ENCODE peak calls at places on chromosomes 13 and 19, in nine cellular contexts. One of them, this sample, is unnamed. For H3K4me1, the result is how much of the 10 kb centered on the place peaks cover.

GRCh38 chr13:35388979-35389378 is 87.5 kb downstream of the MAB21L1 start:
- DNase-seq in A549: no peak
- DNase-seq in pancreas: no peak
- DNase-seq in aorta: no peak
- DNase-seq in CD8-positive, alpha-beta memory T cell: no peak
- DNase-seq in heart right ventricle: no peak
- DNase-seq in naive thymus-derived CD4-positive, alpha-beta T cell: no peak
- DNase-seq in ovary: no peak
- DNase-seq in tibial artery: no peak
- DNase-seq in this sample: no peak

GRCh38 chr13:78137404-78138142 is 218.9 kb upstream of the EDNRB start:
- DNase-seq in CD8-positive, alpha-beta memory T cell: no peak
- DNase-seq in ovary: no peak
- DNase-seq in naive thymus-derived CD4-positive, alpha-beta T cell: no peak
- DNase-seq in A549: peak
- DNase-seq in heart right ventricle: no peak
- DNase-seq in tibial artery: no peak
- DNase-seq in pancreas: no peak
- DNase-seq in aorta: no peak
- DNase-seq in this sample: no peak

GRCh38 chr19:31318790-31319189 is 30.4 kb downstream of the TSHZ3 start:
- DNase-seq in ovary: no peak
- DNase-seq in CD8-positive, alpha-beta memory T cell: no peak
- DNase-seq in A549: no peak
- DNase-seq in naive thymus-derived CD4-positive, alpha-beta T cell: no peak
- DNase-seq in tibial artery: no peak
- DNase-seq in pancreas: no peak
- DNase-seq in aorta: no peak
- DNase-seq in heart right ventricle: no peak
- DNase-seq in this sample: no peak

GRCh38 chr19:46607441-46607841 is 6.3 kb downstream of the CALM3 start:
- DNase-seq in pancreas: no peak
- DNase-seq in A549: no peak
- DNase-seq in CD8-positive, alpha-beta memory T cell: no peak
- DNase-seq in tibial artery: peak
- DNase-seq in aorta: peak
- DNase-seq in heart right ventricle: no peak
- DNase-seq in naive thymus-derived CD4-positive, alpha-beta T cell: no peak
- DNase-seq in ovary: no peak
- DNase-seq in this sample: no peak

GRCh38 chr13:99371956-99372355 is 64.8 kb upstream of the GPR183 start:
- DNase-seq in heart right ventricle: no peak
- DNase-seq in pancreas: no peak
- DNase-seq in A549: no peak
- DNase-seq in naive thymus-derived CD4-positive, alpha-beta T cell: peak
- DNase-seq in ovary: no peak
- DNase-seq in tibial artery: no peak
- DNase-seq in aorta: no peak
- DNase-seq in CD8-positive, alpha-beta memory T cell: peak
- DNase-seq in this sample: peak

GRCh38 chr19:6540918-6541689 is 10.3 kb downstream of the TNFSF9 start:
- DNase-seq in ovary: no peak
- DNase-seq in naive thymus-derived CD4-positive, alpha-beta T cell: no peak
- DNase-seq in heart right ventricle: no peak
- DNase-seq in aorta: no peak
- DNase-seq in tibial artery: no peak
- DNase-seq in A549: no peak
- DNase-seq in pancreas: no peak
- DNase-seq in CD8-positive, alpha-beta memory T cell: no peak
- DNase-seq in this sample: no peak

GRCh38 chr19:17538684-17539287 is 16.7 kb upstream of the COLGALT1 start:
- DNase-seq in naive thymus-derived CD4-positive, alpha-beta T cell: no peak
- DNase-seq in CD8-positive, alpha-beta memory T cell: no peak
- DNase-seq in aorta: no peak
- DNase-seq in A549: no peak
- DNase-seq in ovary: no peak
- DNase-seq in pancreas: no peak
- DNase-seq in tibial artery: no peak
- DNase-seq in heart right ventricle: no peak
- DNase-seq in this sample: no peak

GRCh38 chr13:91544723-91545122 is 146.3 kb downstream of the GPC5 start:
- DNase-seq in CD8-positive, alpha-beta memory T cell: no peak
- DNase-seq in heart right ventricle: no peak
- DNase-seq in A549: no peak
- DNase-seq in tibial artery: no peak
- DNase-seq in aorta: no peak
- DNase-seq in pancreas: no peak
- DNase-seq in ovary: no peak
- DNase-seq in naive thymus-derived CD4-positive, alpha-beta T cell: no peak
- DNase-seq in this sample: no peak

GRCh38 chr19:35756373-35757230 is at the start of gene HSPB6:
- DNase-seq in A549: no peak
- DNase-seq in heart right ventricle: peak
- DNase-seq in tibial artery: peak
- DNase-seq in ovary: peak
- DNase-seq in aorta: peak
- DNase-seq in naive thymus-derived CD4-positive, alpha-beta T cell: no peak
- DNase-seq in CD8-positive, alpha-beta memory T cell: no peak
- DNase-seq in pancreas: no peak
- DNase-seq in this sample: no peak

GRCh38 chr13:37602743-37603381 is 4.3 kb upstream of the POSTN start:
- DNase-seq in CD8-positive, alpha-beta memory T cell: no peak
- DNase-seq in naive thymus-derived CD4-positive, alpha-beta T cell: no peak
- DNase-seq in aorta: no peak
- DNase-seq in tibial artery: no peak
- DNase-seq in ovary: no peak
- DNase-seq in pancreas: no peak
- DNase-seq in A549: no peak
- DNase-seq in heart right ventricle: no peak
- DNase-seq in this sample: no peak

GRCh38 chr13:76225815-76226489 is 589.8 kb downstream of the LMO7 start:
- DNase-seq in aorta: peak
- DNase-seq in pancreas: no peak
- DNase-seq in naive thymus-derived CD4-positive, alpha-beta T cell: no peak
- DNase-seq in tibial artery: no peak
- DNase-seq in CD8-positive, alpha-beta memory T cell: no peak
- DNase-seq in ovary: no peak
- DNase-seq in A549: no peak
- DNase-seq in heart right ventricle: peak
- DNase-seq in this sample: no peak

GRCh38 chr13:40984670-40985366 is 34.3 kb downstream of the ELF1 start:
- DNase-seq in tibial artery: no peak
- DNase-seq in aorta: no peak
- DNase-seq in naive thymus-derived CD4-positive, alpha-beta T cell: no peak
- DNase-seq in ovary: no peak
- DNase-seq in CD8-positive, alpha-beta memory T cell: no peak
- DNase-seq in pancreas: no peak
- DNase-seq in heart right ventricle: no peak
- DNase-seq in A549: no peak
- DNase-seq in this sample: no peak

GRCh38 chr13:51745236-51745635 is 58.7 kb downstream of the DHRS12 start:
- DNase-seq in heart right ventricle: no peak
- DNase-seq in tibial artery: no peak
- DNase-seq in ovary: no peak
- DNase-seq in aorta: no peak
- DNase-seq in naive thymus-derived CD4-positive, alpha-beta T cell: no peak
- DNase-seq in pancreas: no peak
- DNase-seq in A549: no peak
- DNase-seq in CD8-positive, alpha-beta memory T cell: no peak
- DNase-seq in this sample: no peak

GRCh38 chr13:53683608-53684007 is 655.0 kb downstream of the OLFM4 start:
- DNase-seq in tibial artery: no peak
- DNase-seq in aorta: no peak
- DNase-seq in naive thymus-derived CD4-positive, alpha-beta T cell: no peak
- DNase-seq in heart right ventricle: no peak
- DNase-seq in pancreas: no peak
- DNase-seq in CD8-positive, alpha-beta memory T cell: no peak
- DNase-seq in A549: no peak
- DNase-seq in ovary: no peak
- DNase-seq in this sample: no peak

GRCh38 chr13:79782541-79783216 is 301.7 kb downstream of the NDFIP2 start:
- DNase-seq in ovary: peak
- DNase-seq in naive thymus-derived CD4-positive, alpha-beta T cell: no peak
- DNase-seq in aorta: peak
- DNase-seq in tibial artery: no peak
- DNase-seq in pancreas: peak
- DNase-seq in A549: no peak
- DNase-seq in heart right ventricle: peak
- DNase-seq in CD8-positive, alpha-beta memory T cell: no peak
- DNase-seq in this sample: no peak

GRCh38 chr13:103289661-103290060 is 223.4 kb upstream of the SLC10A2 start:
- DNase-seq in ovary: no peak
- DNase-seq in aorta: no peak
- DNase-seq in naive thymus-derived CD4-positive, alpha-beta T cell: no peak
- DNase-seq in A549: no peak
- DNase-seq in pancreas: no peak
- DNase-seq in tibial artery: no peak
- DNase-seq in heart right ventricle: no peak
- DNase-seq in CD8-positive, alpha-beta memory T cell: no peak
- DNase-seq in this sample: no peak

GRCh38 chr19:58002384-58003152 is at the start of gene ZNF606:
- DNase-seq in ovary: peak
- DNase-seq in A549: peak
- DNase-seq in tibial artery: peak
- DNase-seq in naive thymus-derived CD4-positive, alpha-beta T cell: peak
- DNase-seq in CD8-positive, alpha-beta memory T cell: peak
- DNase-seq in heart right ventricle: peak
- DNase-seq in pancreas: peak
- DNase-seq in aorta: peak
- DNase-seq in this sample: peak

GRCh38 chr13:87656311-87656710 is 14.9 kb upstream of the SLITRK5 start:
- DNase-seq in naive thymus-derived CD4-positive, alpha-beta T cell: no peak
- DNase-seq in aorta: no peak
- DNase-seq in ovary: no peak
- DNase-seq in CD8-positive, alpha-beta memory T cell: no peak
- DNase-seq in heart right ventricle: no peak
- DNase-seq in pancreas: no peak
- DNase-seq in A549: no peak
- DNase-seq in tibial artery: no peak
- DNase-seq in this sample: no peak

GRCh38 chr13:21033866-21034601 is 27.4 kb downstream of the LATS2 start:
- DNase-seq in naive thymus-derived CD4-positive, alpha-beta T cell: no peak
- DNase-seq in pancreas: peak
- DNase-seq in aorta: no peak
- DNase-seq in ovary: no peak
- DNase-seq in A549: no peak
- DNase-seq in tibial artery: no peak
- DNase-seq in heart right ventricle: no peak
- DNase-seq in CD8-positive, alpha-beta memory T cell: no peak
- DNase-seq in this sample: no peak
- H3K4me3 ChIP-seq in naive thymus-derived CD4-positive, alpha-beta T cell: no peak
- H3K4me3 ChIP-seq in pancreas: no peak
- H3K4me3 ChIP-seq in aorta: no peak
- H3K4me3 ChIP-seq in ovary: no peak
- H3K4me3 ChIP-seq in A549: no peak
- H3K4me3 ChIP-seq in tibial artery: no peak
- H3K4me3 ChIP-seq in heart right ventricle: no peak
- H3K4me3 ChIP-seq in CD8-positive, alpha-beta memory T cell: no peak
- H3K4me3 ChIP-seq in this sample: no peak

GRCh38 chr13:32528358-32528757 is 10.2 kb downstream of the N4BP2L2 start:
- DNase-seq in A549: no peak
- DNase-seq in heart right ventricle: no peak
- DNase-seq in aorta: no peak
- DNase-seq in pancreas: no peak
- DNase-seq in tibial artery: no peak
- DNase-seq in ovary: no peak
- DNase-seq in naive thymus-derived CD4-positive, alpha-beta T cell: no peak
- DNase-seq in CD8-positive, alpha-beta memory T cell: no peak
- DNase-seq in this sample: no peak
- H3K4me1 ChIP-seq in A549: under half
- H3K4me1 ChIP-seq in heart right ventricle: under half
- H3K4me1 ChIP-seq in aorta: under half
- H3K4me1 ChIP-seq in pancreas: under half
- H3K4me1 ChIP-seq in tibial artery: under half
- H3K4me1 ChIP-seq in ovary: under half
- H3K4me1 ChIP-seq in naive thymus-derived CD4-positive, alpha-beta T cell: under half
- H3K4me1 ChIP-seq in CD8-positive, alpha-beta memory T cell: under half
- H3K4me1 ChIP-seq in this sample: under half

DNA sequence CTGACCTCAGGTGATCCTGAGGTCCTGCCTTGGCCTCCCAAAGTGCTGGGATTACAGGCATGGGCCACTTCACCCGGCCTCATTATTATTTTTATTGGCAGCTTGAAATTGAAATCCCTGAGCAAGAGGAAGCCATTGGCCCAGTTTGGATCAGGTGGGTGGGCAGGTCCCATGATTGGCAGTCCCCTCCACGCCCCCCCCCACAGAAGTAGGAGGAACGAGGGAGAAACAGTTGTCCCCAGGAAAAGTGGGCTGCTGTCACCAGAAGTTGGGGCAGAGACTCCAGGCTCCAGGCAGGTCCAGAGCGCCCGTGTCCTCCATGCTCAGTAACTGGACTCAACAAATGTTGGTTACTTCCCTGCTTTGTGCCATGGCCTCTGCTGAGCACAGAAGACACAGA is 70.4 kb downstream of the SIPA1L3 start:
- DNase-seq in heart right ventricle: no peak
- DNase-seq in A549: no peak
- DNase-seq in tibial artery: peak
- DNase-seq in naive thymus-derived CD4-positive, alpha-beta T cell: no peak
- DNase-seq in ovary: no peak
- DNase-seq in pancreas: no peak
- DNase-seq in aorta: no peak
- DNase-seq in CD8-positive, alpha-beta memory T cell: no peak
- DNase-seq in this sample: no peak
- H3K27ac ChIP-seq in heart right ventricle: no peak
- H3K27ac ChIP-seq in A549: no peak
- H3K27ac ChIP-seq in tibial artery: no peak
- H3K27ac ChIP-seq in naive thymus-derived CD4-positive, alpha-beta T cell: no peak
- H3K27ac ChIP-seq in ovary: no peak
- H3K27ac ChIP-seq in pancreas: no peak
- H3K27ac ChIP-seq in aorta: no peak
- H3K27ac ChIP-seq in CD8-positive, alpha-beta memory T cell: no peak
- H3K27ac ChIP-seq in this sample: no peak

DNA sequence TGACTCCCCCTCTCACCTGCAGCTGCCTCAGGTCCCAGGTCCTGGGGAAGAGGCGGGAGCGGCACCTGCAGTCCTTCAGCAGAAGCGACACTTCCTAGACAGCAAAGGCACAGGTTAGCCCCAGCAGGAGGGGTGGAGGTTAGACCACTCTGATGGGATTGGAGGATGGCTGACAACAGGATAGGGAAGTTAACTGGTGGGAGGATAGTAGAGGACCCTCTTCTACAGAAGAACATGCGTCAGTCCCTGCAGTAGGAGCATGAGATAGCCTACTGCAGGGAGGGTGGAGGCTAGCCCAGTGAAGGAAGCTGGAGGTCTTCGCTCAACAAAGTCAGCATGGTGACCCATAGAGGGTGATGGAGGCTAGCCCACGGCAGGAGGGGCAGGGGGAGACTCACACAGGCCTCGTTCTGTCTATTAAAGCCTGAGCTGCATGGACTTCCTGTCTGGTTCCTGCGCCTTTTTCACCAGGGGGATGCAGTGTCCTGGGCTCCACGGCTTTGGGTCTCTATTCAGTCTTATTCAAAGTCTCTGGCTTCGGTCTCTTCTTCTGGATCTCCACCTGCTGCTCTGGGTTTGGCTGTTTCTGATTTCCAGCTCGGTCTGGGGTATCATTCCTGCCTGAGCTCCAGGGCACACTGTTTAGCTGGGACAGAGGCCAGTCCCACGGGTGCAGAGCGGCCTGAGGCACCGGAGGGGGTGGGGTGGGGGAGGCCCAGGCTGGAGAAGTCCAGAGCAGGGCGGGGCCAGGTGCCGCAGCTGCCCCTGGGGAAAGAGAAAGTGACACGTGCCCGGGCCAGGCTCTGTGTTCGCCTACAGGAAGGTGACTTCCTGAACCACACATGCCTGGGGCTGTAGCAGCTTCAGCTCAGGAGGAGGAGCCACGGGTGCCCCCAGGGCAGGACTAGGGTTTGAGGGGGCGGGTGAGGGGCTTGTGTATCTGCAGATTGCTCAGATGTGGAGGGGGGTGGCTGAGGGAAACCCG is 7.3 kb downstream of the IFNL3 start:
- DNase-seq in ovary: no peak
- DNase-seq in aorta: no peak
- DNase-seq in tibial artery: no peak
- DNase-seq in heart right ventricle: no peak
- DNase-seq in A549: no peak
- DNase-seq in CD8-positive, alpha-beta memory T cell: peak
- DNase-seq in naive thymus-derived CD4-positive, alpha-beta T cell: peak
- DNase-seq in pancreas: peak
- DNase-seq in this sample: no peak
- H3K4me3 ChIP-seq in ovary: no peak
- H3K4me3 ChIP-seq in aorta: no peak
- H3K4me3 ChIP-seq in tibial artery: no peak
- H3K4me3 ChIP-seq in heart right ventricle: no peak
- H3K4me3 ChIP-seq in A549: no peak
- H3K4me3 ChIP-seq in CD8-positive, alpha-beta memory T cell: peak
- H3K4me3 ChIP-seq in naive thymus-derived CD4-positive, alpha-beta T cell: peak
- H3K4me3 ChIP-seq in pancreas: no peak
- H3K4me3 ChIP-seq in this sample: peak

This sample was measured in effector memory CD4-positive, alpha-beta T cell.